ENCODE peak calls at places on chromosomes 13 and 19, in five cellular contexts. One of them, this sample, is unnamed.
A peak's percentile ranks its signal among the peaks of the same experiment; 100 is the strongest.

GRCh38 chr19:7348587-7349230 is at the start of gene ARHGEF18:
- DNase-seq in neuronal stem cell: no peak
- DNase-seq in PC-3: no peak
- DNase-seq in right cardiac atrium: peak; percentile 63
- DNase-seq in HCT116: no peak
- DNase-seq in this sample: peak; percentile 23

GRCh38 chr19:12195501-12195860 is 32.6 kb downstream of the ZNF136 start:
- DNase-seq in neuronal stem cell: peak; percentile 0
- DNase-seq in PC-3: no peak
- DNase-seq in right cardiac atrium: no peak
- DNase-seq in HCT116: no peak
- DNase-seq in this sample: no peak

GRCh38 chr13:114089341-114089740 is 43.1 kb downstream of the RASA3 start:
- DNase-seq in neuronal stem cell: no peak
- DNase-seq in PC-3: no peak
- DNase-seq in right cardiac atrium: peak; percentile 33
- DNase-seq in HCT116: no peak
- DNase-seq in this sample: no peak

GRCh38 chr19:47679251-47679900 is 33.8 kb upstream of the EHD2 start:
- DNase-seq in neuronal stem cell: no peak
- DNase-seq in PC-3: no peak
- DNase-seq in right cardiac atrium: no peak
- DNase-seq in HCT116: no peak
- DNase-seq in this sample: no peak

GRCh38 chr19:3108775-3109174 is 14.6 kb downstream of the GNA11 start:
- DNase-seq in neuronal stem cell: peak; percentile 56
- DNase-seq in PC-3: peak; percentile 61
- DNase-seq in right cardiac atrium: peak; percentile 78
- DNase-seq in HCT116: no peak
- DNase-seq in this sample: peak; percentile 56

GRCh38 chr19:51398096-51398704 is 7.8 kb upstream of the C19orf84 start:
- DNase-seq in neuronal stem cell: no peak
- DNase-seq in PC-3: peak; percentile 59
- DNase-seq in right cardiac atrium: no peak
- DNase-seq in HCT116: no peak
- DNase-seq in this sample: no peak

GRCh38 chr13:32150239-32150638 is 118.7 kb downstream of the FRY start:
- DNase-seq in neuronal stem cell: no peak
- DNase-seq in PC-3: no peak
- DNase-seq in right cardiac atrium: no peak
- DNase-seq in HCT116: no peak
- DNase-seq in this sample: no peak

GRCh38 chr13:43981091-43981490 is 101.4 kb downstream of the LACC1 start:
- DNase-seq in neuronal stem cell: no peak
- DNase-seq in PC-3: no peak
- DNase-seq in right cardiac atrium: no peak
- DNase-seq in HCT116: no peak
- DNase-seq in this sample: no peak

GRCh38 chr13:32903720-32904119 is 112.5 kb upstream of the KL start:
- DNase-seq in neuronal stem cell: no peak
- DNase-seq in PC-3: peak; percentile 6
- DNase-seq in right cardiac atrium: no peak
- DNase-seq in HCT116: no peak
- DNase-seq in this sample: no peak

DNA sequence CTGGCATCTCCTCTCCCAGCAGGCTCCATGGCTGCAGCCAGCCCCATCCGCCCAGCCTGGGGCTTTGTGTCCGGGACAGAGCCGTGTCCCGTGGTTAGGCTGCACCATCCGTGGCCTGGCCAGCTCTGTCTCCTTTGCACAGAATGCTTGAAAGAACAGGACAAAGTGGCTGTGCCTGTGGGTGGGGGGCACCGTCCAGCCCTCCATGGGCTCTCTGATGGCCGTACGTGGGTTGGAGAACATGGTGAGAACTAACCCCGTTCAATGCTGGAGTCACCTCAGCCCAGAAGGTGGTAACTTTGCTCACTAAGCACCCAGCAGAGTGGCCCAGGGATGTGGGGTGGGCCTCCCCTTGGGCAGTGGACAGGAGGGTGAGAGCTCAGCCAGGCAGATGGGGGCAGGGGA is 2.8 kb downstream of the RPS15 start:
- DNase-seq in neuronal stem cell: no peak
- DNase-seq in PC-3: no peak
- DNase-seq in right cardiac atrium: no peak
- DNase-seq in HCT116: no peak
- DNase-seq in this sample: no peak
- H3K4me3 ChIP-seq in neuronal stem cell: no peak overlapping the region
- H3K4me3 ChIP-seq in PC-3: peak overlapping the region; percentile 78
- H3K4me3 ChIP-seq in right cardiac atrium: no peak overlapping the region
- H3K4me3 ChIP-seq in HCT116: no peak overlapping the region
- H3K4me3 ChIP-seq in this sample: no peak overlapping the region

GRCh38 chr13:33934343-33934742 is 116.4 kb downstream of the RFC3 start:
- DNase-seq in neuronal stem cell: no peak
- DNase-seq in PC-3: no peak
- DNase-seq in right cardiac atrium: no peak
- DNase-seq in HCT116: no peak
- DNase-seq in this sample: no peak
- H3K4me1 ChIP-seq in neuronal stem cell: peaks cover 6% of the 10 kb centered on the region
- H3K4me1 ChIP-seq in PC-3: no peaks in the 10 kb centered on the region
- H3K4me1 ChIP-seq in right cardiac atrium: peaks cover 2% of the 10 kb centered on the region
- H3K4me1 ChIP-seq in HCT116: peaks cover 3% of the 10 kb centered on the region
- H3K4me1 ChIP-seq in this sample: peaks cover 12% of the 10 kb centered on the region

GRCh38 chr19:14559916-14560775 is 11.7 kb downstream of the NDUFB7 start:
- DNase-seq in neuronal stem cell: no peak
- DNase-seq in PC-3: no peak
- DNase-seq in right cardiac atrium: peak; percentile 82
- DNase-seq in HCT116: no peak
- DNase-seq in this sample: peak; percentile 68
- H3K27ac ChIP-seq in neuronal stem cell: no peak overlapping the region
- H3K27ac ChIP-seq in PC-3: no peak overlapping the region
- H3K27ac ChIP-seq in right cardiac atrium: peak overlapping the region; percentile 78
- H3K27ac ChIP-seq in HCT116: peak overlapping the region; percentile 14
- H3K27ac ChIP-seq in this sample: peak overlapping the region; percentile 92

DNA sequence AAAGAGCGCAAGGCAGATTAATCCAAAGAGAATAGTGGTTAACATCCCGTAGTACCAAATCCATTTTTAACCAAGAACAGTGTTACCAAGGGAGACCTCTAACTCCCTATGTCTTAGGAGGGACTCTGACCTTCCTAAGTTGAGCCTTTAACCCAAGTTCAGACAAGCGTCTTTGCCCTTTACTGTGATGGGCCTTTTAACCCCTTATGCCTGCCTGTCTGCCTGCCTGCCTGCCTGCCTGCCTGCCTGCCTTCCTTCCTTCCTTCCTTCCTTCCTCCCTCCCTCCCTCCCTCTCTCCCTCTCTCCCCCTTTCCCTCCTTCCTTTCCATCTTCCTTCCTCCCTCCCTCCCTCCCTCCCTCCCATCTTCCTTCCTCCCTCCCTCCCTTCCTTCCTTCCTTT is 32.6 kb downstream of the CEACAM1 start:
- DNase-seq in neuronal stem cell: no peak
- DNase-seq in PC-3: no peak
- DNase-seq in right cardiac atrium: no peak
- DNase-seq in HCT116: no peak
- DNase-seq in this sample: no peak
- H3K4me3 ChIP-seq in neuronal stem cell: peak overlapping the region; percentile 25
- H3K4me3 ChIP-seq in PC-3: no peak overlapping the region
- H3K4me3 ChIP-seq in right cardiac atrium: no peak overlapping the region
- H3K4me3 ChIP-seq in HCT116: no peak overlapping the region
- H3K4me3 ChIP-seq in this sample: no peak overlapping the region

GRCh38 chr13:110127986-110128511 is 178.9 kb downstream of the COL4A1 start:
- DNase-seq in neuronal stem cell: no peak
- DNase-seq in PC-3: peak; percentile 47
- DNase-seq in right cardiac atrium: no peak
- DNase-seq in HCT116: no peak
- DNase-seq in this sample: no peak

GRCh38 chr13:110128546-110128945 is 178.4 kb downstream of the COL4A1 start:
- DNase-seq in neuronal stem cell: no peak
- DNase-seq in PC-3: no peak
- DNase-seq in right cardiac atrium: no peak
- DNase-seq in HCT116: no peak
- DNase-seq in this sample: no peak

GRCh38 chr13:110129539-110130186 is 177.3 kb downstream of the COL4A1 start:
- DNase-seq in neuronal stem cell: no peak
- DNase-seq in PC-3: no peak
- DNase-seq in right cardiac atrium: no peak
- DNase-seq in HCT116: no peak
- DNase-seq in this sample: no peak

GRCh38 chr13:110130431-110130830 is 176.5 kb downstream of the COL4A1 start:
- DNase-seq in neuronal stem cell: no peak
- DNase-seq in PC-3: no peak
- DNase-seq in right cardiac atrium: no peak
- DNase-seq in HCT116: no peak
- DNase-seq in this sample: no peak

GRCh38 chr13:110129076-110129475 is 177.9 kb downstream of the COL4A1 start:
- DNase-seq in neuronal stem cell: no peak
- DNase-seq in PC-3: no peak
- DNase-seq in right cardiac atrium: no peak
- DNase-seq in HCT116: no peak
- DNase-seq in this sample: no peak
- H3K4me1 ChIP-seq in neuronal stem cell: peaks cover 42% of the 10 kb centered on the region
- H3K4me1 ChIP-seq in PC-3: peaks cover 35% of the 10 kb centered on the region
- H3K4me1 ChIP-seq in right cardiac atrium: peaks cover 11% of the 10 kb centered on the region
- H3K4me1 ChIP-seq in HCT116: no peaks in the 10 kb centered on the region
- H3K4me1 ChIP-seq in this sample: peaks cover 63% of the 10 kb centered on the region